ENCODE peak calls at places on chromosomes 5 and 9, in four cellular contexts. One of them, this sample, is unnamed.

GRCh38 chr9:107539427-107540154 is 50.0 kb upstream of the KLF4 start:
- DNase-seq in GM12891: no peak
- DNase-seq in HepG2: no peak
- DNase-seq in H1: no peak
- DNase-seq in this sample: no peak

GRCh38 chr5:172046613-172047012 is 40.2 kb upstream of the FBXW11 start:
- DNase-seq in GM12891: no peak
- DNase-seq in H1: no peak
- DNase-seq in HepG2: no peak
- DNase-seq in this sample: no peak

GRCh38 chr5:14607089-14607488 is 25.5 kb downstream of the OTULINL start:
- DNase-seq in GM12891: no peak
- DNase-seq in HepG2: no peak
- DNase-seq in H1: no peak
- DNase-seq in this sample: no peak

GRCh38 chr9:70145981-70146380 is 102.3 kb downstream of the MAMDC2 start:
- DNase-seq in GM12891: no peak
- DNase-seq in HepG2: no peak
- DNase-seq in H1: no peak
- DNase-seq in this sample: no peak

GRCh38 chr5:37037840-37038239 is 161.3 kb downstream of the NIPBL start:
- DNase-seq in H1: no peak
- DNase-seq in GM12891: no peak
- DNase-seq in HepG2: no peak
- DNase-seq in this sample: no peak

GRCh38 chr5:119943148-119943547 is 313.8 kb downstream of the FAM170A start:
- DNase-seq in HepG2: no peak
- DNase-seq in GM12891: no peak
- DNase-seq in H1: no peak
- DNase-seq in this sample: no peak

GRCh38 chr9:132873403-132873802 is 4.7 kb downstream of the AK8 start:
- DNase-seq in GM12891: no peak
- DNase-seq in HepG2: no peak
- DNase-seq in H1: no peak
- DNase-seq in this sample: no peak

GRCh38 chr9:134525841-134526797 is 115.5 kb upstream of the COL5A1 start:
- DNase-seq in H1: no peak
- DNase-seq in HepG2: no peak
- DNase-seq in GM12891: no peak
- DNase-seq in this sample: no peak

GRCh38 chr9:113956901-113957777 is 81.0 kb downstream of the ZNF618 start:
- DNase-seq in GM12891: no peak
- DNase-seq in H1: no peak
- DNase-seq in HepG2: no peak
- DNase-seq in this sample: no peak

GRCh38 chr5:66324357-66324756 is 180.3 kb downstream of the SREK1 start:
- DNase-seq in H1: no peak
- DNase-seq in GM12891: no peak
- DNase-seq in HepG2: no peak
- DNase-seq in this sample: no peak

GRCh38 chr5:145350501-145350900 is 484.6 kb downstream of the PRELID2 start:
- DNase-seq in H1: no peak
- DNase-seq in HepG2: no peak
- DNase-seq in GM12891: no peak
- DNase-seq in this sample: no peak

GRCh38 chr5:87137280-87137679 is 130.4 kb upstream of the RASA1 start:
- DNase-seq in H1: no peak
- DNase-seq in GM12891: no peak
- DNase-seq in HepG2: no peak
- DNase-seq in this sample: no peak

GRCh38 chr5:118126159-118126558 is 862.2 kb downstream of the DTWD2 start:
- DNase-seq in H1: no peak
- DNase-seq in HepG2: no peak
- DNase-seq in GM12891: no peak
- DNase-seq in this sample: no peak

GRCh38 chr5:32942225-32942989 is 231.3 kb downstream of the NPR3 start:
- DNase-seq in H1: peak
- DNase-seq in GM12891: peak
- DNase-seq in HepG2: peak
- DNase-seq in this sample: no peak

GRCh38 chr5:175778951-175779475 is 92.4 kb upstream of the CPLX2 start:
- DNase-seq in HepG2: peak
- DNase-seq in GM12891: no peak
- DNase-seq in H1: no peak
- DNase-seq in this sample: no peak

GRCh38 chr9:132207839-132208615 is 46.2 kb downstream of the NTNG2 start:
- DNase-seq in H1: peak
- DNase-seq in HepG2: no peak
- DNase-seq in GM12891: no peak
- DNase-seq in this sample: no peak

GRCh38 chr5:108216890-108217289 is 165.0 kb downstream of the FBXL17 start:
- DNase-seq in H1: no peak
- DNase-seq in GM12891: no peak
- DNase-seq in HepG2: peak
- DNase-seq in this sample: no peak

GRCh38 chr5:131542723-131543122 is 92.3 kb downstream of the RAPGEF6 start:
- DNase-seq in HepG2: no peak
- DNase-seq in H1: no peak
- DNase-seq in GM12891: no peak
- DNase-seq in this sample: no peak

GRCh38 chr5:143501176-143501840 is 97.8 kb upstream of the NR3C1 start:
- DNase-seq in GM12891: no peak
- DNase-seq in H1: no peak
- DNase-seq in HepG2: no peak
- DNase-seq in this sample: no peak

GRCh38 chr5:159878988-159879471 is 37.3 kb upstream of the ADRA1B start:
- DNase-seq in H1: peak
- DNase-seq in GM12891: no peak
- DNase-seq in HepG2: peak
- DNase-seq in this sample: no peak

GRCh38 chr5:40410231-40410861 is 269.4 kb upstream of the PTGER4 start:
- DNase-seq in GM12891: no peak
- DNase-seq in H1: no peak
- DNase-seq in HepG2: no peak
- DNase-seq in this sample: no peak

GRCh38 chr9:68538200-68538599 is 2.5 kb downstream of the TMEM252 start:
- DNase-seq in H1: no peak
- DNase-seq in HepG2: no peak
- DNase-seq in GM12891: no peak
- DNase-seq in this sample: no peak

GRCh38 chr9:125203259-125203658 is 2.9 kb downstream of the RABEPK start:
- DNase-seq in H1: no peak
- DNase-seq in GM12891: no peak
- DNase-seq in HepG2: peak
- DNase-seq in this sample: no peak

GRCh38 chr5:35127006-35127405 is 79.3 kb upstream of the AGXT2 start:
- DNase-seq in GM12891: no peak
- DNase-seq in HepG2: no peak
- DNase-seq in H1: no peak
- DNase-seq in this sample: no peak

GRCh38 chr9:137085918-137086530 is 761 bp upstream of the MAN1B1 start:
- DNase-seq in GM12891: no peak
- DNase-seq in HepG2: no peak
- DNase-seq in H1: no peak
- DNase-seq in this sample: no peak

GRCh38 chr5:94064025-94064424 is 322.6 kb upstream of the POU5F2 start:
- DNase-seq in H1: no peak
- DNase-seq in HepG2: no peak
- DNase-seq in GM12891: no peak
- DNase-seq in this sample: no peak

GRCh38 chr5:130652178-130652577 is 512.9 kb downstream of the HINT1 start:
- DNase-seq in GM12891: no peak
- DNase-seq in H1: no peak
- DNase-seq in HepG2: no peak
- DNase-seq in this sample: no peak

GRCh38 chr9:93048706-93049448 is 9.6 kb upstream of the SUSD3 start:
- DNase-seq in GM12891: no peak
- DNase-seq in HepG2: no peak
- DNase-seq in H1: no peak
- DNase-seq in this sample: no peak

GRCh38 chr5:109594217-109594616 is 95.5 kb upstream of the MAN2A1 start:
- DNase-seq in HepG2: no peak
- DNase-seq in GM12891: no peak
- DNase-seq in H1: no peak
- DNase-seq in this sample: no peak

GRCh38 chr9:99154356-99154755 is 49.4 kb downstream of the TGFBR1 start:
- DNase-seq in GM12891: no peak
- DNase-seq in HepG2: no peak
- DNase-seq in H1: no peak
- DNase-seq in this sample: no peak
- TF ChIP-seq TAF1 in GM12891: no peak
- TF ChIP-seq TAF1 in HepG2: no peak
- TF ChIP-seq TAF1 in H1: no peak
- TF ChIP-seq TAF1 in this sample: no peak

GRCh38 chr9:96874947-96875459 is 20.7 kb upstream of the ZNF782 start:
- DNase-seq in HepG2: peak
- DNase-seq in H1: no peak
- DNase-seq in GM12891: no peak
- DNase-seq in this sample: no peak

GRCh38 chr9:96874201-96874785 is 20.0 kb upstream of the ZNF782 start:
- DNase-seq in H1: no peak
- DNase-seq in GM12891: no peak
- DNase-seq in HepG2: no peak
- DNase-seq in this sample: no peak

GRCh38 chr9:96871176-96871575 is 16.9 kb upstream of the ZNF782 start:
- DNase-seq in HepG2: no peak
- DNase-seq in H1: no peak
- DNase-seq in GM12891: no peak
- DNase-seq in this sample: no peak

GRCh38 chr9:96877269-96877668 is 23.0 kb upstream of the ZNF782 start:
- DNase-seq in GM12891: no peak
- DNase-seq in HepG2: no peak
- DNase-seq in H1: no peak
- DNase-seq in this sample: no peak

GRCh38 chr9:96875460-96876142 is 21.3 kb upstream of the ZNF782 start:
- DNase-seq in HepG2: peak
- DNase-seq in H1: peak
- DNase-seq in GM12891: peak
- DNase-seq in this sample: peak
- TF ChIP-seq POLR2A in HepG2: no peak
- TF ChIP-seq POLR2A in H1: no peak
- TF ChIP-seq POLR2A in GM12891: no peak
- TF ChIP-seq POLR2A in this sample: no peak

GRCh38 chr9:16867571-16868311 is 2.7 kb downstream of the BNC2 start:
- DNase-seq in GM12891: no peak
- DNase-seq in H1: no peak
- DNase-seq in HepG2: peak
- DNase-seq in this sample: no peak
- TF ChIP-seq POLR2AphosphoS5 in GM12891: no peak
- TF ChIP-seq POLR2AphosphoS5 in H1: no peak
- TF ChIP-seq POLR2AphosphoS5 in HepG2: no peak
- TF ChIP-seq POLR2AphosphoS5 in this sample: no peak

DNA sequence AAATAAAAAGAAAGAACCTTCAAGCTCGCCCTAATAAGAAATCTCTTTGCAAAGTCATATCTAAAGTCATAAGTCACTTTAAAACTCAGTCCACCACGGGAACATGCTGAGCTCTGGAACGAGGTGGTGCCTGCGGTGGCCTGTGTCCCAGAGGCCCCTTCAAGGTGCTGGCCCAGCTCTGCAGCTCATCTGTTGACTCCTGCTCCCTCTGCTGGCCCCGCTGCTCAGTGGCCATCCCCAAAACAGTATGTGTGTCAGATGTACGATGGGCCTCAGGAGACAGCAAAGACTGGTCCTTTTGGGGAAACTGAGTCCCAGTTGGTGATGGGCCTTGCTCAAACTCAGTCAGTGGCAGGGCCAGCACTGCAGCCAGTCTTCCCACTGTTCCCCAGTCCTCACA is 22.8 kb upstream of the FOXB2 start:
- DNase-seq in HepG2: peak
- DNase-seq in H1: peak
- DNase-seq in GM12891: no peak
- DNase-seq in this sample: no peak
- TF ChIP-seq TAF1 in HepG2: no peak
- TF ChIP-seq TAF1 in H1: no peak
- TF ChIP-seq TAF1 in GM12891: no peak
- TF ChIP-seq TAF1 in this sample: no peak

DNA sequence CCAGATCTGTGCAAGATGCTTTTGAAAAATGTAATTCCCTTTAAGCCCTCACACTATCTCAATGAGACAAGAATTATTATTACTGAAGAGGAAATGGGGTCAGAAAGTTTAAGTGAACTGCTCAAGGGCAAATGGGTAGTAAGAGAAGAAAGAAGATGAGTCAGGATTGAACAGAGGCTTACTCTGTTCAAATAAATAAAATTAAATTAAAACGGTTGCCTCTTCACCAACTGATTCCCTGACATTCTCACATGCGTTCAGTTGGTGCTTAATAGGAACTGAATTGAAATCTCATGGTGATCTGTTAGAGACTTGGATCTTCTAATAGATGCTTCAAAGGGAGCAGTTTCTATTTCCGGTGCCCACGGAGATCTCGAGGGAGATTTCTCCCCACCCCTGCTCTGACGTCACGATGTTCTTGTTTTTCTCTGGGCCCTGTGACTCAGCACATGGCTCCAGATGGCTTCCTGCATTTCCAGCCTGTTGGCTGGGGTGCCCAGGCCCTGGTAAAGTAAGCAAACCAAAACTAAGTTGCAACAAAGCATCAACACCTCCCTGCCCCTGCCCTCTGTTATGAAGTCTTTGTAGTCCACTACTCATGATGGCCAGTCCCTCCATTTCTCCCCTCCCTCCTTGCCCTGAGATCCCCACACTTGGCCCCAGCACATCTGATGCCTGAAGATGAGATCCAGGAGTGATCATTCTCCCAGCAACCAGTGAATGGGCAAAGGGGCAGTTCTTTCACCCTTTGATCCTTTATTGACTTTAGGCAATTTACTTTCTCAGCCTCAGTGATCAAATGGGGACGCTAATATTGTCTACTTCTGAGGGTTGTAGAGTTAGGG is 106.1 kb upstream of the CPEB4 start:
- DNase-seq in GM12891: no peak
- DNase-seq in HepG2: no peak
- DNase-seq in H1: no peak
- DNase-seq in this sample: no peak
- TF ChIP-seq POLR2A in GM12891: no peak
- TF ChIP-seq POLR2A in HepG2: no peak
- TF ChIP-seq POLR2A in H1: no peak
- TF ChIP-seq POLR2A in this sample: no peak